ENCODE peak calls at places on chromosomes 7 and 10, in ten cellular contexts. X is cardiac muscle cell, P is tibial artery, Z is psoas muscle, H is gastrocnemius medialis, B is stomach, S is ovary, N is right cardiac atrium, Y is left ventricle myocardium inferior, E is transverse colon. V is an unnamed sample.

GRCh38 chr10:77661100-77661499 is 23.5 kb upstream of the KCNMA1 start:
- DNase-seq in X (no peak), P (no peak), Z (no peak), H (no peak), B (no peak), S (no peak), N (no peak), Y (no peak), E (no peak), V (no peak)

GRCh38 chr10:22156750-22157149 is 61.1 kb downstream of the EBLN1 start:
- DNase-seq in X (peak; percentile 20), P (no peak), Z (no peak), H (no peak), B (no peak), S (no peak), N (no peak), Y (no peak), E (no peak), V (no peak)

GRCh38 chr10:119667562-119668328 is 16.6 kb downstream of the BAG3 start:
- DNase-seq in X (peak; percentile 93), P (peak; percentile 77), Z (peak; percentile 96), H (peak; percentile 99), B (peak; percentile 74), S (peak; percentile 43), N (peak; percentile 83), Y (peak; percentile 80), E (peak; percentile 33), V (peak; percentile 95)

GRCh38 chr10:34681933-34682332 is 133.2 kb downstream of the PARD3 start:
- DNase-seq in X (no peak), P (no peak), Z (no peak), H (no peak), B (no peak), S (no peak), N (no peak), Y (no peak), E (no peak), V (no peak)

GRCh38 chr10:113020838-113021237 is 70.8 kb downstream of the TCF7L2 start:
- DNase-seq in X (no peak), P (peak; percentile 43), Z (no peak), H (peak; percentile 27), B (no peak), S (no peak), N (peak; percentile 34), Y (no peak), E (no peak), V (no peak)

GRCh38 chr10:124525751-124526600 is 64.4 kb downstream of the LHPP start:
- DNase-seq in X (no peak), P (no peak), Z (peak; percentile 39), H (no peak), B (no peak), S (no peak), N (peak; percentile 18), Y (no peak), E (no peak), V (peak; percentile 41)

GRCh38 chr10:7666253-7667023 is at the start of gene ITIH5:
- DNase-seq in X (no peak), P (no peak), Z (no peak), H (no peak), B (no peak), S (peak; percentile 45), N (peak; percentile 15), Y (peak; percentile 24), E (no peak), V (no peak)

GRCh38 chr7:108455833-108456677 is at the start of gene NRCAM:
- DNase-seq in X (peak; percentile 87), P (no peak), Z (peak; percentile 54), H (no peak), B (peak; percentile 44), S (peak; percentile 41), N (peak; percentile 21), Y (no peak), E (peak; percentile 15), V (peak; percentile 57)

GRCh38 chr10:23095404-23095965 is at the start of gene MSRB2:
- DNase-seq in X (peak; percentile 98), P (peak; percentile 91), Z (peak; percentile 97), H (peak; percentile 92), B (peak; percentile 91), S (peak; percentile 96), N (peak; percentile 95), Y (peak; percentile 94), E (peak; percentile 95), V (peak; percentile 92)

GRCh38 chr7:981793-982510 is 1.0 kb upstream of the CYP2W1 start:
- DNase-seq in X (no peak), P (no peak), Z (no peak), H (no peak), B (no peak), S (no peak), N (no peak), Y (no peak), E (no peak), V (no peak)

GRCh38 chr7:2750054-2750453 is 62.1 kb downstream of the AMZ1 start:
- DNase-seq in X (no peak), P (no peak), Z (no peak), H (no peak), B (no peak), S (no peak), N (no peak), Y (no peak), E (no peak), V (no peak)

GRCh38 chr7:45187946-45188411 is 30.4 kb downstream of the RAMP3 start:
- DNase-seq in X (no peak), P (no peak), Z (no peak), H (no peak), B (peak; percentile 17), S (no peak), N (no peak), Y (no peak), E (no peak), V (no peak)

GRCh38 chr7:38953971-38954370 is 23.7 kb upstream of the POU6F2 start:
- DNase-seq in X (no peak), P (no peak), Z (no peak), H (no peak), B (no peak), S (no peak), N (no peak), Y (no peak), E (no peak), V (no peak)

GRCh38 chr7:28180364-28181147 is at the start of gene JAZF1:
- DNase-seq in X (peak; percentile 67), P (peak; percentile 45), Z (peak; percentile 80), H (peak; percentile 46), B (peak; percentile 38), S (peak; percentile 83), N (peak; percentile 63), Y (peak; percentile 63), E (peak; percentile 38), V (peak; percentile 64)

GRCh38 chr7:47536705-47537611 is 45.0 kb downstream of the TNS3 start:
- DNase-seq in X (peak; percentile 68), P (peak; percentile 73), Z (peak; percentile 79), H (peak; percentile 43), B (peak; percentile 59), S (peak; percentile 71), N (peak; percentile 73), Y (peak; percentile 55), E (peak; percentile 59), V (no peak)
- H3K4me1 ChIP-seq in X (no peaks in the 10 kb centered on the region), P (no peaks in the 10 kb centered on the region), Z (peaks cover 6% of the 10 kb centered on the region), H (peaks cover 26% of the 10 kb centered on the region), B (peaks cover 49% of the 10 kb centered on the region), S (peaks cover 24% of the 10 kb centered on the region), N (no peaks in the 10 kb centered on the region), Y (peaks cover 50% of the 10 kb centered on the region), E (peaks cover 6% of the 10 kb centered on the region), V (peaks cover 46% of the 10 kb centered on the region)

GRCh38 chr7:50302486-50303081 is 1.9 kb upstream of the IKZF1 start:
- DNase-seq in X (no peak), P (no peak), Z (no peak), H (no peak), B (no peak), S (no peak), N (no peak), Y (no peak), E (no peak), V (no peak)
- H3K27me3 ChIP-seq in X (peaks cover 56% of the 10 kb centered on the region), P (no peaks in the 10 kb centered on the region), Z (peaks cover 3% of the 10 kb centered on the region), H (peaks cover 30% of the 10 kb centered on the region), B (no peaks in the 10 kb centered on the region), S (no peaks in the 10 kb centered on the region), N (no peaks in the 10 kb centered on the region), Y (peaks cover 83% of the 10 kb centered on the region), E (peaks cover 49% of the 10 kb centered on the region), V (peaks cover 86% of the 10 kb centered on the region)

DNA sequence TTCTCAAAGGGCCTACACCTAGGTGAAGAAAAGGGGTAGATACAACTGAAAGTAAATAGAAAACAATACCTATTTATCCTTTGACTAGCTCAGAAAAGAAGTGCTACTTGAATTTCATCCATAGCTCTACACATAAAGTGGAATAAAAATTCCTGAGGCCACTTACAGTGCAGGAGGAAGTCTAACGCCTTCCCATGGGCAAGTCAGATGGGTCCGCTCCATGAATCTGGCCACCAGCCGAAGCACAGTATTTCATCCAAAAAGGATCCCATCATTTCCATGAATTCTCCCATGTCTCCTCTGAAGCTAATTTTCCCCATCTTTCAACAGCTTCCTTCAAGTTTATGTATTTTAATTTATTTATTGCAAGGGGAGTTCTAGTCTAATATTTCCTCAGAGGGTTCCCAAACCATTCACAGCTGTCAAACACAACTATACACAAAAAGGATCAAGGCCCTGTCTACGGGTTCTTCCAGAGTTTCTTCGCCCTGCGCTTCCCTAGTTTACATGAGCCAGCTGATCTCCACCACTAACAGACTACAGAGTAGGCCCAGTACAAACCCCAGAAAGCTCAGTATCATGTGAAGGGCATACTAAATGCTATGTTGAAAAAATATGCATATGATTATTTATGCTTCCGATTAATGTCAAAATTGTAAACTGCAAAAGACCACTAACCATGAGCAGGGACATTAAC is 184.7 kb downstream of the DOCK4 start:
- DNase-seq in X (no peak), P (no peak), Z (no peak), H (no peak), B (no peak), S (no peak), N (no peak), Y (peak; percentile 32), E (no peak), V (no peak)
- H3K27ac ChIP-seq in X (no peak overlapping the region), P (no peak overlapping the region), Z (no peak overlapping the region), H (no peak overlapping the region), B (no peak overlapping the region), S (peak overlapping the region; percentile 19), N (no peak overlapping the region), Y (peak overlapping the region; percentile 54), E (no peak overlapping the region), V (no peak overlapping the region)

GRCh38 chr10:61936770-61937169 is 35.3 kb downstream of the ARID5B start:
- DNase-seq in X (no peak), P (no peak), Z (no peak), H (no peak), B (no peak), S (no peak), N (no peak), Y (no peak), E (no peak), V (no peak)
- H3K4me1 ChIP-seq in X (no peaks in the 10 kb centered on the region), P (no peaks in the 10 kb centered on the region), Z (peaks cover 14% of the 10 kb centered on the region), H (peaks cover 25% of the 10 kb centered on the region), B (peaks cover 35% of the 10 kb centered on the region), S (peaks cover 2% of the 10 kb centered on the region), N (peaks cover 2% of the 10 kb centered on the region), Y (peaks cover 20% of the 10 kb centered on the region), E (peaks cover 5% of the 10 kb centered on the region), V (peaks cover 42% of the 10 kb centered on the region)

DNA sequence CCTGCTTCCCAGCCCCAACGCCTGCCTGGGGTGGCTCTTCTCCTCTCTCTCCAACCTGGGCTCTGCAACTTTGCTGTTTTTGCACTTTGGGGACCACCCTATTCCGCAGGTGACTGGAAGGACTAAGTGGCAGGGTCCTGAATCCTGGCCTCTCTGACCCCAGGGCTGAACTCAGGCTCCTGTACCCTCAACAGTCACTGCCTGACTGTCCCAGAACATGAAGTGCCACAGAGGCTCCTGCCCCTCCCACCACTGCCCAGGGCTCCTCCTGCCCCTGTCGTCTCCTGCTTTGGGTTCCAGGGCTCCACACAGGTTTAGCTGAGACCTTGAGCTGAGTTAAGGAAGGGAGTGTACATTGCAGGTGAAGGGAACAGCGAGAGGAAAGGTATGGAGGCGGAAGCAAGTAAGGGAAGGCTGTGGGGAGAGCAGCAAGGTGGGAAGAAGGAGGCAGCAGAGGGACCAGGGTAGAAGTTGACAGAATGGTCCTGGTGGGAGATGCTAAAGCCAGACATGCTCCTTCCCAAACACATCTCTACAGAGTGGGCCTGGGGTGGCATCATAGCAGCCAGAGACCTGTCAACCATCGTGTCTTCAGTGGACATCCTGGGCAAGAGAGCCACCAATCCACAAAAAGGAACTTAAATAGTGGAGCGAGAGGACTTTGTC is 5.7 kb upstream of the GRID1 start:
- DNase-seq in X (no peak), P (peak; percentile 5), Z (no peak), H (no peak), B (peak; percentile 2), S (no peak), N (no peak), Y (no peak), E (no peak), V (peak; percentile 19)
- H3K27me3 ChIP-seq in X (peaks cover 78% of the 10 kb centered on the region), P (no peaks in the 10 kb centered on the region), Z (no peaks in the 10 kb centered on the region), H (peaks cover 19% of the 10 kb centered on the region), B (peaks cover 5% of the 10 kb centered on the region), S (no peaks in the 10 kb centered on the region), N (no peaks in the 10 kb centered on the region), Y (peaks cover 84% of the 10 kb centered on the region), E (peaks cover 70% of the 10 kb centered on the region), V (peaks cover 14% of the 10 kb centered on the region)